ENCODE peak calls at places on chromosome 4, in seven cellular contexts. C is OCI-LY7, M is astrocyte, H is GM23248, R is GM23338, Y is pancreas, T is ovary. I is an unnamed sample.

GRCh38 chr4:125368684-125369083 is 53.9 kb downstream of the FAT4 start:
- DNase-seq in T (no peak), M (peak; percentile 87), C (no peak), Y (no peak), H (peak; percentile 72), R (no peak), I (no peak)

GRCh38 chr4:176359590-176359989 is 39.8 kb downstream of the SPCS3 start:
- DNase-seq in Y (no peak), M (peak; percentile 59), C (no peak), H (peak; percentile 87), T (no peak), R (no peak), I (no peak)

GRCh38 chr4:60314367-60314766 is 885.8 kb upstream of the ADGRL3 start:
- DNase-seq in T (no peak), H (no peak), R (peak; percentile 2), M (no peak), C (no peak), Y (no peak), I (no peak)

GRCh38 chr4:156247470-156247869 is 293.8 kb upstream of the CTSO start:
- DNase-seq in M (no peak), H (no peak), T (no peak), Y (no peak), C (no peak), R (no peak), I (no peak)

GRCh38 chr4:113050361-113050760 is 908 bp downstream of the ANK2 start:
- DNase-seq in M (no peak), R (peak; percentile 61), C (no peak), Y (no peak), T (no peak), H (no peak), I (no peak)

GRCh38 chr4:53586121-53586816 is 5.0 kb downstream of the LNX1 start:
- DNase-seq in C (no peak), T (no peak), M (peak; percentile 95), Y (no peak), R (no peak), H (peak; percentile 97), I (no peak)

GRCh38 chr4:126209117-126209516 is 894.4 kb downstream of the FAT4 start:
- DNase-seq in Y (no peak), H (peak; percentile 39), T (no peak), M (no peak), R (no peak), C (no peak), I (no peak)

GRCh38 chr4:182306792-182307507 is 63.7 kb downstream of the TENM3 start:
- DNase-seq in R (no peak), M (peak; percentile 43), Y (no peak), H (no peak), T (no peak), C (no peak), I (no peak)

GRCh38 chr4:24686866-24687672 is 102.7 kb upstream of the DHX15 start:
- DNase-seq in T (no peak), C (peak; percentile 11), Y (no peak), H (no peak), R (peak; percentile 78), M (no peak), I (no peak)

GRCh38 chr4:172998527-172999469 is 169.8 kb upstream of the GALNT7 start:
- DNase-seq in T (no peak), H (peak; percentile 76), R (peak; percentile 19), M (peak; percentile 86), Y (no peak), C (no peak), I (no peak)

GRCh38 chr4:48546336-48546735 is 56.3 kb downstream of the ZAR1 start:
- DNase-seq in H (peak; percentile 67), M (peak; percentile 18), R (peak; percentile 58), Y (no peak), C (peak; percentile 55), T (peak; percentile 17), I (no peak)

GRCh38 chr4:26372525-26373172 is 51.8 kb downstream of the RBPJ start:
- DNase-seq in C (peak; percentile 80), R (peak; percentile 35), H (peak; percentile 61), Y (no peak), M (peak; percentile 84), T (no peak), I (no peak)

GRCh38 chr4:183200453-183200852 is 101.4 kb downstream of the WWC2 start:
- DNase-seq in Y (peak; percentile 85), R (no peak), T (peak; percentile 53), H (peak; percentile 97), M (peak; percentile 94), C (no peak), I (no peak)

GRCh38 chr4:25816591-25817058 is 46.2 kb downstream of the SEL1L3 start:
- DNase-seq in M (no peak), R (no peak), H (no peak), Y (no peak), C (no peak), T (no peak), I (no peak)

GRCh38 chr4:48949518-48950207 is 36.4 kb upstream of the CWH43 start:
- DNase-seq in H (peak; percentile 87), R (no peak), M (no peak), C (no peak), T (no peak), Y (no peak), I (no peak)

GRCh38 chr4:140012688-140013087 is 141.3 kb downstream of the MAML3 start:
- DNase-seq in T (no peak), M (peak; percentile 75), R (peak; percentile 82), Y (peak; percentile 66), H (peak; percentile 65), C (peak; percentile 37), I (no peak)

GRCh38 chr4:147078362-147078761 is 132.7 kb upstream of the TTC29 start:
- DNase-seq in H (peak; percentile 33), R (no peak), C (no peak), M (no peak), T (no peak), Y (no peak), I (no peak)

GRCh38 chr4:6200922-6201362 is 593 bp upstream of the JAKMIP1 start:
- DNase-seq in R (no peak), T (no peak), H (no peak), M (no peak), C (peak; percentile 31), Y (no peak), I (no peak)

GRCh38 chr4:122584517-122584916 is 36.3 kb downstream of the IL21 start:
- DNase-seq in M (peak; percentile 81), T (no peak), C (no peak), R (no peak), Y (no peak), H (peak; percentile 92), I (no peak)

GRCh38 chr4:138650917-138651564 is 364.5 kb upstream of the NOCT start:
- DNase-seq in M (peak; percentile 96), C (no peak), T (no peak), R (no peak), Y (no peak), H (peak; percentile 81), I (no peak)

GRCh38 chr4:48778431-48779094 is 1.5 kb downstream of the FRYL start:
- DNase-seq in H (peak; percentile 58), R (no peak), C (no peak), M (peak; percentile 59), Y (no peak), T (no peak), I (no peak)

GRCh38 chr4:102823897-102824296 is 3.5 kb downstream of the UBE2D3 start:
- DNase-seq in M (no peak), H (peak; percentile 45), Y (no peak), C (no peak), R (no peak), T (no peak), I (no peak)

GRCh38 chr4:83535520-83535944 is 376 bp upstream of the GPAT3 start:
- DNase-seq in R (peak; percentile 75), T (peak; percentile 80), M (peak; percentile 71), C (no peak), Y (no peak), H (peak; percentile 76), I (no peak)

DNA sequence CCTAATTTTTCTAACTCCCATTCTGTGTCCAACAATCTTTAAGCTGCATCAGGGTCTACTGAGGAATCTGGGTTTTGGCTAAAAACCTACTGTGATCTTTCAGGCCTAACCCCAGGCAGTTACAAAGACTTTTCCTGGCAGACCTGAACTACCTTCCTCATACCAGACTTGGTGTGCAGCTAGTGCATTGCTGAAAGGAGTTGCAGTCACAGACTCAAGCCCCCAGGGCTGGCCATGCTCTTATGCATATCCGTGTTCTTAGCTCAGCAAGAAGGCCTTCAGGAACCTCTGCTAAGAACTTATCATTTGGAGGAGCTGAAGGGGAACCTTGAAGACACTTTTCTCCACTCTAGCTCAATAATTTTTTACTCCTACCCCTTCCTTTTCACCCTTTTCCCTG is 147.6 kb downstream of the INPP4B start:
- DNase-seq in M (no peak), H (no peak), Y (no peak), C (no peak), R (no peak), T (no peak), I (no peak)
- H3K27ac ChIP-seq in M (no peak overlapping the region), H (no peak overlapping the region), Y (no peak overlapping the region), C (no peak overlapping the region), R (no peak overlapping the region), T (no peak overlapping the region), I (no peak overlapping the region)

GRCh38 chr4:152118819-152119553 is 358.2 kb upstream of the GATB start:
- DNase-seq in C (no peak), R (no peak), Y (no peak), H (no peak), T (no peak), M (no peak), I (no peak)
- H3K27ac ChIP-seq in C (no peak overlapping the region), R (no peak overlapping the region), Y (no peak overlapping the region), H (no peak overlapping the region), T (no peak overlapping the region), M (no peak overlapping the region), I (no peak overlapping the region)

GRCh38 chr4:114272226-114272625 is 292.8 kb upstream of the ARSJ start:
- DNase-seq in M (peak; percentile 100), R (no peak), H (peak; percentile 96), C (no peak), T (no peak), Y (no peak), I (no peak)
- H3K27ac ChIP-seq in M (peak overlapping the region; percentile 96), R (no peak overlapping the region), H (peak overlapping the region; percentile 83), C (no peak overlapping the region), T (no peak overlapping the region), Y (no peak overlapping the region), I (no peak overlapping the region)

GRCh38 chr4:99807666-99808065 is 9.0 kb upstream of the DAPP1 start:
- DNase-seq in T (no peak), R (no peak), H (no peak), C (no peak), M (no peak), Y (no peak), I (no peak)

GRCh38 chr4:99800332-99801004 is 16.2 kb upstream of the DAPP1 start:
- DNase-seq in C (no peak), Y (no peak), T (no peak), R (no peak), M (no peak), H (no peak), I (no peak)

GRCh38 chr4:99801005-99801699 is 15.5 kb upstream of the DAPP1 start:
- DNase-seq in H (no peak), Y (no peak), M (no peak), R (no peak), T (no peak), C (no peak), I (no peak)

GRCh38 chr4:99806545-99806944 is 10.1 kb upstream of the DAPP1 start:
- DNase-seq in T (no peak), C (no peak), M (no peak), R (peak; percentile 20), Y (no peak), H (no peak), I (no peak)

DNA sequence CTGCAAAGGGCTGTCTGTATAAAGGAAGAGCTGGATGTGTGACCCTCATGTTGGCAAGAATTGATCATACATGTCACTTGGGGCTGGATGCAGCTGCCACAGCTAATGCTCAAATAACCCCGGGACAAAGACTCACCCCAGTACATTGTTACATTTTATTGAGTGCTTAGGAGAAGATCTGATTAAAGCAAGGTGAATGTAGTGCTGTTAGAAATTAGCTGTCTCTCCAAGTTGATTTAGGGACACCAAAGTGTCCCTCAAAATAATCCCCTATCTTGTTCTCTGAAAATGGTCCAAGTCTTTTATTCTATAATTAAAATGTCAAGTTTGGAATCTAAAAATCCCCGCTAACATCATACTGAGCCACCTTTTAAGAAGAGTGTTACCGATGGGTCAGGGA is 12.9 kb upstream of the DAPP1 start:
- DNase-seq in R (no peak), T (no peak), C (no peak), M (no peak), Y (no peak), H (no peak), I (no peak)
- H3K27ac ChIP-seq in R (no peak overlapping the region), T (no peak overlapping the region), C (no peak overlapping the region), M (no peak overlapping the region), Y (no peak overlapping the region), H (no peak overlapping the region), I (no peak overlapping the region)

I was measured in substantia nigra.